ENCODE peak calls at places on chromosomes 13 and 19, in four cellular contexts. E is fibroblast of lung, Q is tibial artery, K is B cell. X is an unnamed sample.

GRCh38 chr13:44212633-44213387 is 160.8 kb upstream of the SERP2 start:
- DNase-seq in E (peak; percentile 18), Q (no peak), K (no peak), X (no peak)

GRCh38 chr19:17340302-17340870 is 3.0 kb downstream of the GTPBP3 start:
- DNase-seq in E (no peak), Q (no peak), K (no peak), X (no peak)

GRCh38 chr19:52474351-52475127 is 21.2 kb downstream of the ZNF578 start:
- DNase-seq in E (no peak), Q (no peak), K (no peak), X (no peak)

GRCh38 chr19:35986664-35987570 is 8.1 kb upstream of the SDHAF1 start:
- DNase-seq in E (no peak), Q (no peak), K (peak; percentile 76), X (peak; percentile 64)

GRCh38 chr19:18438331-18439024 is 545 bp upstream of the ISYNA1 start:
- DNase-seq in E (no peak), Q (peak; percentile 87), K (no peak), X (no peak)

GRCh38 chr19:13033819-13034611 is 38.7 kb downstream of the NFIX start:
- DNase-seq in E (peak; percentile 69), Q (peak; percentile 90), K (peak; percentile 66), X (peak; percentile 79)

GRCh38 chr19:50333235-50333736 is 4.1 kb upstream of the KCNC3 start:
- DNase-seq in E (peak; percentile 70), Q (peak; percentile 84), K (peak; percentile 81), X (peak; percentile 86)

GRCh38 chr19:56404705-56405056 is 549 bp downstream of the ZNF583 start:
- DNase-seq in E (no peak), Q (no peak), K (no peak), X (no peak)

GRCh38 chr19:9566729-9567128 is 17.6 kb downstream of the ZNF121 start:
- DNase-seq in E (no peak), Q (no peak), K (no peak), X (no peak)

GRCh38 chr13:95540848-95541247 is 11.7 kb upstream of the CLDN10 start:
- DNase-seq in E (no peak), Q (no peak), K (no peak), X (no peak)

GRCh38 chr19:16319466-16319865 is 5.2 kb upstream of the KLF2 start:
- DNase-seq in E (peak; percentile 59), Q (no peak), K (peak; percentile 55), X (no peak)

GRCh38 chr13:57311009-57311586 is 144.1 kb downstream of the PRR20E start:
- DNase-seq in E (no peak), Q (no peak), K (no peak), X (no peak)

GRCh38 chr19:12672744-12673143 is 6.1 kb downstream of the WDR83 start:
- DNase-seq in E (no peak), Q (no peak), K (no peak), X (no peak)

GRCh38 chr19:56953411-56953810 is 112.9 kb upstream of the PEG3 start:
- DNase-seq in E (no peak), Q (no peak), K (no peak), X (no peak)

GRCh38 chr19:39194832-39195542 is 1.8 kb upstream of the NCCRP1 start:
- DNase-seq in E (no peak), Q (no peak), K (peak; percentile 8), X (no peak)

GRCh38 chr13:99922631-99923404 is 48.7 kb downstream of the ZIC5 start:
- DNase-seq in E (no peak), Q (no peak), K (no peak), X (no peak)

GRCh38 chr13:80168089-80168850 is 172.7 kb downstream of the SPRY2 start:
- DNase-seq in E (peak; percentile 45), Q (no peak), K (no peak), X (no peak)

GRCh38 chr19:8585894-8586750 is 8.9 kb upstream of the MYO1F start:
- DNase-seq in E (peak; percentile 36), Q (no peak), K (peak; percentile 64), X (peak; percentile 63)

GRCh38 chr13:35838356-35838755 is 292.8 kb downstream of the DCLK1 start:
- DNase-seq in E (peak; percentile 96), Q (no peak), K (no peak), X (no peak)

GRCh38 chr13:46715363-46715762 is 81.6 kb downstream of the ESD start:
- DNase-seq in E (no peak), Q (no peak), K (no peak), X (no peak)

GRCh38 chr13:31328549-31329229 is 128.9 kb downstream of the B3GLCT start:
- DNase-seq in E (peak; percentile 8), Q (no peak), K (no peak), X (no peak)

GRCh38 chr19:405138-405965 is 3.6 kb downstream of the C2CD4C start:
- DNase-seq in E (no peak), Q (peak; percentile 51), K (no peak), X (no peak)

GRCh38 chr13:76677047-76677446 is 209.2 kb downstream of the KCTD12 start:
- DNase-seq in E (peak; percentile 64), Q (peak; percentile 74), K (no peak), X (no peak)

GRCh38 chr13:40466271-40466670 is 200.2 kb downstream of the FOXO1 start:
- DNase-seq in E (no peak), Q (no peak), K (no peak), X (no peak)

GRCh38 chr19:3494559-3494958 is 5.9 kb downstream of the DOHH start:
- DNase-seq in E (no peak), Q (no peak), K (peak; percentile 19), X (no peak)

GRCh38 chr13:98981596-98982195 is 3.8 kb upstream of the DOCK9 start:
- DNase-seq in E (no peak), Q (no peak), K (no peak), X (no peak)

GRCh38 chr13:52808842-52809219 is 39.6 kb downstream of the PCDH8 start:
- DNase-seq in E (no peak), Q (no peak), K (no peak), X (no peak)

GRCh38 chr19:55464039-55464668 is 397 bp downstream of the C19orf85 start:
- DNase-seq in E (no peak), Q (no peak), K (no peak), X (no peak)

GRCh38 chr13:80000679-80001509 is 340.0 kb downstream of the SPRY2 start:
- DNase-seq in E (peak; percentile 32), Q (no peak), K (no peak), X (no peak)

GRCh38 chr19:5828661-5829566 is 10.6 kb downstream of the FUT6 start:
- DNase-seq in E (no peak), Q (no peak), K (peak; percentile 69), X (peak; percentile 77)

GRCh38 chr19:5827342-5827890 is 12.1 kb downstream of the FUT6 start:
- DNase-seq in E (no peak), Q (no peak), K (no peak), X (no peak)

GRCh38 chr19:5827891-5828660 is 11.4 kb downstream of the FUT6 start:
- DNase-seq in E (peak; percentile 82), Q (peak; percentile 84), K (peak; percentile 97), X (peak; percentile 99)

GRCh38 chr19:5824791-5825577 is 14.5 kb downstream of the FUT6 start:
- DNase-seq in E (no peak), Q (no peak), K (no peak), X (no peak)

GRCh38 chr19:5826531-5827341 is 12.8 kb downstream of the FUT6 start:
- DNase-seq in E (no peak), Q (no peak), K (peak; percentile 73), X (no peak)
- TF ChIP-seq CTCF in E (no peak), Q (no peak), K (no peak), X (no peak)

DNA sequence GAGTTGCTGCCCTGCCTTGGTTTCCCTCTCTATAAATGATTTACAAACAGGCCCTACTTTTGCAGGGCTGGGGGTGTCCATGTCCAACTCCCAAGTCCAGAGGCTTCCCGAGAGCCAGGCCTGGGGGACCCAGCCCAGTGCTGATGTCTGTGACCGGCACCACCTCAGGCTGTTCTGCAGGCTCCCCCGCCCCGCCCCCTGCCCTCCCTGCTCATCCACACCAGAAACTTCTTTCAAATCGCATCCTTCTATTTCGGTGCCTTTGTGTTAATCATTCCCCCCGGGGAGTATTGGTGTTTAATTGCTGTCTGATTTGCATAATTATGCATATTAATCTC is 19.2 kb downstream of the TCF3 start:
- DNase-seq in E (no peak), Q (no peak), K (no peak), X (no peak)
- TF ChIP-seq CTCF in E (no peak), Q (no peak), K (no peak), X (no peak)

DNA sequence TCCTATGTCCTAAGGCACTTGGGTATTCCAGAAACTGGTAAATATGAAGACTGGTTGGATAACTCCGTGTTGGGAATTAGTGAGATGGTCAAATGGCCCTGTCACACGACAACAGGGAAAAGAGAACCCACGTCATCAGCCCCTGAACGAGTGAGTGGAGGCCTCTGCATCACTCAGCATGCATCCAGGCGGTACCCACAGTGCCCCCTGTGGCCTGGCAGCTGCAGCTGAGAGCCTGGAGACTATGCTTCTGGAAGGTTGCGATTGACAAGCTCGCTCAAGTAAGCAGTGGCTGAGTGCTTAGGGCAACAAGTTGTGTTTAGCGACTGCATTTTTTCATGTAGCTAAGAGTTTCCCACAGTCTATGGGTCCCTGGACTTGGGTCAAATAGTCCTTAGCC is 55.9 kb downstream of the COL4A2 start:
- DNase-seq in E (no peak), Q (peak; percentile 84), K (no peak), X (no peak)
- TF ChIP-seq CTCF in E (no peak), Q (peak; percentile 51), K (no peak), X (no peak)

GRCh38 chr13:93355094-93355493 is 128.5 kb downstream of the GPC6 start:
- DNase-seq in E (no peak), Q (no peak), K (no peak), X (no peak)

GRCh38 chr13:93352616-93353015 is 126.0 kb downstream of the GPC6 start:
- DNase-seq in E (no peak), Q (no peak), K (no peak), X (no peak)
- TF ChIP-seq CTCF in E (no peak), Q (no peak), K (no peak), X (no peak)